ENCODE peak calls at places on chromosomes 13 and 19, in six cellular contexts. R, E, D, C, O and Y are unnamed samples.

GRCh38 chr13:50069255-50069654 is 54.0 kb downstream of the KCNRG start:
- DNase-seq in R (no peak), E (no peak), D (no peak), C (no peak), O (no peak), Y (no peak)

GRCh38 chr19:45681391-45682015 is 10.2 kb downstream of the SNRPD2 start:
- DNase-seq in R (peak), E (peak), D (peak), C (peak), O (peak), Y (peak)

GRCh38 chr19:46993622-46994021 is 26.0 kb upstream of the NPAS1 start:
- DNase-seq in R (no peak), E (no peak), D (no peak), C (no peak), O (no peak), Y (no peak)

GRCh38 chr19:30745476-30745985 is 373.3 kb downstream of the ZNF536 start:
- DNase-seq in R (no peak), E (no peak), D (no peak), C (peak), O (no peak), Y (no peak)

GRCh38 chr13:52097197-52097596 is 31.7 kb downstream of the NEK5 start:
- DNase-seq in R (no peak), E (no peak), D (no peak), C (no peak), O (no peak), Y (no peak)

GRCh38 chr19:51272183-51272817 is 21.4 kb downstream of the SIGLECL1 start:
- DNase-seq in R (no peak), E (no peak), D (no peak), C (no peak), O (no peak), Y (no peak)

GRCh38 chr19:55702131-55702627 is 27.2 kb downstream of the EPN1 start:
- DNase-seq in R (no peak), E (no peak), D (no peak), C (no peak), O (no peak), Y (no peak)

GRCh38 chr13:41668130-41668757 is 210.9 kb downstream of the RGCC start:
- DNase-seq in R (peak), E (peak), D (no peak), C (no peak), O (peak), Y (peak)

GRCh38 chr19:5949792-5950305 is 28.1 kb downstream of the RANBP3 start:
- DNase-seq in R (no peak), E (no peak), D (peak), C (no peak), O (peak), Y (no peak)

GRCh38 chr13:19838726-19839342 is 24.6 kb downstream of the ZMYM5 start:
- DNase-seq in R (no peak), E (no peak), D (no peak), C (no peak), O (no peak), Y (no peak)

GRCh38 chr19:29495091-29495490 is 30.7 kb upstream of the VSTM2B start:
- DNase-seq in R (no peak), E (no peak), D (no peak), C (no peak), O (no peak), Y (no peak)

GRCh38 chr13:59343993-59344780 is 819.5 kb downstream of the DIAPH3 start:
- DNase-seq in R (no peak), E (no peak), D (no peak), C (no peak), O (no peak), Y (no peak)

GRCh38 chr13:27194895-27195764 is 23.5 kb upstream of the USP12 start:
- DNase-seq in R (no peak), E (no peak), D (no peak), C (no peak), O (no peak), Y (no peak)

GRCh38 chr19:18762125-18763023 is 28.7 kb downstream of the COMP start:
- DNase-seq in R (peak), E (peak), D (no peak), C (no peak), O (no peak), Y (no peak)

GRCh38 chr19:17339088-17339741 is 1.9 kb downstream of the GTPBP3 start:
- DNase-seq in R (no peak), E (no peak), D (peak), C (no peak), O (no peak), Y (no peak)

GRCh38 chr19:48815870-48816501 is 5.2 kb upstream of the BCAT2 start:
- DNase-seq in R (no peak), E (peak), D (no peak), C (no peak), O (no peak), Y (no peak)

GRCh38 chr13:77579971-77580370 is 44.5 kb downstream of the SCEL start:
- DNase-seq in R (peak), E (no peak), D (no peak), C (no peak), O (no peak), Y (no peak)

GRCh38 chr13:75302031-75302430 is 179.9 kb downstream of the TBC1D4 start:
- DNase-seq in R (no peak), E (no peak), D (no peak), C (no peak), O (no peak), Y (no peak)

GRCh38 chr19:33465834-33466233 is 55.8 kb downstream of the PEPD start:
- DNase-seq in R (peak), E (peak), D (no peak), C (no peak), O (no peak), Y (no peak)

GRCh38 chr19:45815501-45816216 is 551 bp upstream of the RSPH6A start:
- DNase-seq in R (no peak), E (peak), D (no peak), C (no peak), O (no peak), Y (no peak)

GRCh38 chr19:21322528-21322927 is 6.7 kb downstream of the ZNF708 start:
- DNase-seq in R (peak), E (no peak), D (no peak), C (no peak), O (no peak), Y (no peak)

GRCh38 chr19:2167896-2168618 is 4.3 kb downstream of the DOT1L start:
- DNase-seq in R (no peak), E (peak), D (no peak), C (no peak), O (no peak), Y (no peak)

GRCh38 chr13:78325585-78325984 is 277.8 kb downstream of the POU4F1 start:
- DNase-seq in R (no peak), E (no peak), D (no peak), C (no peak), O (no peak), Y (no peak)

GRCh38 chr13:20125129-20125782 is 35.6 kb downstream of the GJA3 start:
- DNase-seq in R (no peak), E (no peak), D (no peak), C (no peak), O (no peak), Y (no peak)

GRCh38 chr19:2770055-2771013 is 12.7 kb downstream of the SGTA start:
- DNase-seq in R (peak), E (peak), D (no peak), C (no peak), O (no peak), Y (no peak)

GRCh38 chr19:53884256-53884655 is 2.3 kb downstream of the PRKCG start:
- DNase-seq in R (no peak), E (no peak), D (no peak), C (no peak), O (no peak), Y (no peak)

GRCh38 chr13:41864658-41865057 is 96.3 kb downstream of the VWA8 start:
- DNase-seq in R (no peak), E (no peak), D (no peak), C (no peak), O (no peak), Y (no peak)